ENCODE peak calls at places on chromosomes 1 and 21, in eight cellular contexts. E is PC-9, H is ovary, I is natural killer cell, U is Panc1, M is endodermal cell, P is cardiac muscle cell, Z is K562. F is an unnamed sample.

GRCh38 chr1:179190861-179191260 is 38.6 kb downstream of the ABL2 start:
- DNase-seq in E (no peak), H (no peak), I (no peak), U (no peak), M (no peak), P (peak), Z (no peak), F (no peak)

GRCh38 chr1:90798883-90799282 is 81.8 kb upstream of the BARHL2 start:
- DNase-seq in E (no peak), H (no peak), I (no peak), U (no peak), M (no peak), P (no peak), Z (no peak), F (no peak)

GRCh38 chr1:198935371-198935921 is 296.6 kb downstream of the PTPRC start:
- DNase-seq in E (peak), H (peak), I (peak), U (peak), M (no peak), P (peak), Z (no peak), F (peak)

GRCh38 chr21:45768011-45768740 is 124.7 kb downstream of the PCBP3 start:
- DNase-seq in E (no peak), H (no peak), I (no peak), U (no peak), M (no peak), P (peak), Z (no peak), F (no peak)

GRCh38 chr1:168266644-168267186 is 14.0 kb upstream of the TBX19 start:
- DNase-seq in E (no peak), H (no peak), I (no peak), U (no peak), M (no peak), P (peak), Z (no peak), F (no peak)

GRCh38 chr1:182869241-182869666 is 30.1 kb downstream of the DHX9 start:
- DNase-seq in E (no peak), H (no peak), I (no peak), U (no peak), M (peak), P (no peak), Z (peak), F (no peak)

GRCh38 chr21:45589686-45590245 is 47.5 kb upstream of the SLC19A1 start:
- DNase-seq in E (no peak), H (no peak), I (peak), U (no peak), M (no peak), P (no peak), Z (no peak), F (no peak)

GRCh38 chr1:242523968-242524570 is 428 bp downstream of the PLD5 start:
- DNase-seq in E (no peak), H (peak), I (no peak), U (no peak), M (peak), P (peak), Z (peak), F (peak)

GRCh38 chr1:179175011-179175934 is 54.2 kb downstream of the ABL2 start:
- DNase-seq in E (no peak), H (no peak), I (no peak), U (no peak), M (no peak), P (peak), Z (no peak), F (no peak)

GRCh38 chr1:193264313-193265065 is 78.1 kb upstream of the B3GALT2 start:
- DNase-seq in E (no peak), H (no peak), I (no peak), U (no peak), M (no peak), P (peak), Z (no peak), F (no peak)

GRCh38 chr1:28811766-28812668 is at the start of gene OPRD1:
- DNase-seq in E (no peak), H (no peak), I (no peak), U (no peak), M (peak), P (no peak), Z (peak), F (no peak)

GRCh38 chr1:225467193-225468020 is 39.6 kb upstream of the LBR start:
- DNase-seq in E (no peak), H (no peak), I (peak), U (no peak), M (no peak), P (peak), Z (no peak), F (no peak)

GRCh38 chr1:31529999-31530705 is 46.2 kb upstream of the TINAGL1 start:
- DNase-seq in E (no peak), H (no peak), I (no peak), U (no peak), M (no peak), P (no peak), Z (no peak), F (no peak)

GRCh38 chr1:42280841-42281240 is 54.2 kb downstream of the FOXJ3 start:
- DNase-seq in E (no peak), H (no peak), I (no peak), U (no peak), M (no peak), P (no peak), Z (no peak), F (no peak)

GRCh38 chr1:18530567-18531502 is 50.1 kb downstream of the KLHDC7A start:
- DNase-seq in E (no peak), H (no peak), I (no peak), U (peak), M (peak), P (no peak), Z (peak), F (no peak)

GRCh38 chr1:191963286-191963685 is 195.0 kb upstream of the RGS18 start:
- DNase-seq in E (no peak), H (no peak), I (no peak), U (no peak), M (no peak), P (peak), Z (no peak), F (no peak)

GRCh38 chr1:21939650-21940374 is 2.7 kb upstream of the HSPG2 start:
- DNase-seq in E (peak), H (peak), I (no peak), U (peak), M (no peak), P (peak), Z (peak), F (no peak)
- TF ChIP-seq CTCF in E (peak), H (peak), I (no peak), U (no peak), M (peak), P (peak), Z (peak), F (peak)

DNA sequence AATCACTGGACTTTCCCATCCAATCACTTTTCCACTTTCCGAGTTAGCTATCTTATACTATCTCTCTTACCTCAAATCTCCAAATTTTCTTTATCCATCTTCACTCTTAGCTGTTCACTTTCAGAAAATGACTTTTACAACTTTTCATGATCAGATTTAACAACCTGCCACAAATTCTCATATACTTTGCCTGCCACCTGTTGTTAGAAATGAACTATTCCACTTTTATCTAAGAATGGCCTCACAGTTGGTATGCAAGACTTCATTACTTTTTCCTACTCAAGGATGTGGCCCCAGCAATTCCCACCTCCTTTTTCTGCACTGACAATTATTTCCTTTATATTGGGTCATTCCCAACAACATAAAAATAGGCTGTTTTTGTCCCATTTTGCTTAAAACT is 93.6 kb upstream of the DEPDC1 start:
- DNase-seq in E (no peak), H (no peak), I (no peak), U (no peak), M (no peak), P (no peak), Z (no peak), F (no peak)
- TF ChIP-seq CTCF in E (peak), H (no peak), I (no peak), U (no peak), M (peak), P (no peak), Z (no peak), F (no peak)

GRCh38 chr1:5725855-5726585 is 266.2 kb downstream of the NPHP4 start:
- DNase-seq in E (no peak), H (no peak), I (no peak), U (no peak), M (no peak), P (no peak), Z (no peak), F (no peak)
- TF ChIP-seq CTCF in E (no peak), H (no peak), I (no peak), U (no peak), M (no peak), P (no peak), Z (no peak), F (no peak)

GRCh38 chr1:44239337-44239960 is 26.2 kb downstream of the DMAP1 start:
- DNase-seq in E (no peak), H (peak), I (no peak), U (no peak), M (peak), P (peak), Z (peak), F (no peak)
- TF ChIP-seq CTCF in E (no peak), H (no peak), I (no peak), U (no peak), M (peak), P (peak), Z (no peak), F (peak)

GRCh38 chr1:14468751-14469150 is 129.7 kb upstream of the KAZN start:
- DNase-seq in E (no peak), H (no peak), I (no peak), U (no peak), M (no peak), P (no peak), Z (no peak), F (no peak)
- TF ChIP-seq CTCF in E (no peak), H (no peak), I (no peak), U (no peak), M (no peak), P (no peak), Z (no peak), F (no peak)

F was measured in type B pancreatic cell.